ENCODE peak calls at places on chromosomes 1 and 21, in eight cellular contexts. C is HCT116, K is Panc1, I is GM12878, B is HepG2, H is K562, Z is upper lobe of left lung, V is GM23338. N is an unnamed sample.

GRCh38 chr21:39121600-39122355 is 61.5 kb downstream of the PSMG1 start:
- ATAC-seq in Z (no peak), K (no peak), V (no peak), H (no peak), I (no peak), C (no peak), B (no peak), N (no peak)

GRCh38 chr1:212225871-212226302 is 59.3 kb upstream of the PPP2R5A start:
- ATAC-seq in C (no peak), K (no peak), Z (no peak), B (peak), I (peak), H (no peak), V (peak), N (no peak)

GRCh38 chr1:175394739-175395138 is 202.2 kb upstream of the KIAA0040 start:
- ATAC-seq in C (no peak), Z (no peak), B (no peak), H (no peak), I (no peak), V (no peak), K (no peak), N (no peak)

GRCh38 chr1:182622795-182623528 is 18.8 kb upstream of the RGS16 start:
- ATAC-seq in V (no peak), C (no peak), K (no peak), Z (peak), B (no peak), H (no peak), I (peak), N (no peak)

GRCh38 chr1:38059632-38060286 is 13.2 kb upstream of the POU3F1 start:
- ATAC-seq in Z (no peak), K (no peak), B (no peak), V (no peak), H (no peak), I (no peak), C (no peak), N (no peak)

GRCh38 chr1:116682641-116683221 is 15.2 kb upstream of the IGSF3 start:
- ATAC-seq in I (peak), B (no peak), C (no peak), H (no peak), Z (no peak), K (no peak), V (no peak), N (no peak)

GRCh38 chr1:158998781-158999161 is 10.9 kb upstream of the IFI16 start:
- ATAC-seq in C (peak), V (peak), H (peak), Z (peak), I (peak), B (peak), K (peak), N (no peak)

GRCh38 chr1:63794927-63795326 is 21.1 kb downstream of the ROR1 start:
- ATAC-seq in K (peak), H (no peak), I (no peak), B (no peak), V (peak), C (peak), Z (peak), N (no peak)

GRCh38 chr1:237012789-237013383 is 8.6 kb upstream of the MT1HL1 start:
- ATAC-seq in C (no peak), V (no peak), H (peak), B (peak), K (peak), I (no peak), Z (peak), N (peak)

GRCh38 chr1:202086579-202087350 is 36.0 kb upstream of the GPR37L1 start:
- ATAC-seq in H (no peak), V (peak), C (no peak), B (no peak), K (no peak), I (no peak), Z (no peak), N (no peak)
- TF ChIP-seq POLR2AphosphoS5 in H (no peak), V (peak), C (no peak), B (no peak), K (no peak), I (no peak), Z (no peak), N (no peak)

DNA sequence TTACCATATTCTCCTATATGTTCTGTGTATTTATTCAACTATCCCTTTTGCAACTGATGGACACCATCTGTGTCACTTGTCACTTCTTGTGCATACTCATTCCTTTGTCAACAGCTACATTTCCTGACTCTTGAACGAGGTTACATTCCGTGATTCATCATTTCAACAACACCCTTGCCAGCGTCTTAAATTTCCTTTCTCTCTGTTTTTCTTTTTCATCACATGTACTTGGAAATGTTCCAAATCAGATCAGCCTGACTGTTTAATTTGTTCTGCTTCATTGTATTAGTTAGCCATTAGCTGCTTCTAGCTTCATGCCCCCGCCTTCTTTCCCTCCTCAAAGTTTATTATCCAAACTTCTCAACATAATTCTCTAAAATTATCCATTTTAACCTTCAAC is 173.0 kb downstream of the ADGRL4 start:
- ATAC-seq in C (no peak), Z (no peak), V (no peak), K (no peak), B (no peak), I (no peak), H (no peak), N (no peak)
- TF ChIP-seq POLR2AphosphoS5 in C (no peak), Z (no peak), V (no peak), K (no peak), B (no peak), I (no peak), H (no peak), N (no peak)

DNA sequence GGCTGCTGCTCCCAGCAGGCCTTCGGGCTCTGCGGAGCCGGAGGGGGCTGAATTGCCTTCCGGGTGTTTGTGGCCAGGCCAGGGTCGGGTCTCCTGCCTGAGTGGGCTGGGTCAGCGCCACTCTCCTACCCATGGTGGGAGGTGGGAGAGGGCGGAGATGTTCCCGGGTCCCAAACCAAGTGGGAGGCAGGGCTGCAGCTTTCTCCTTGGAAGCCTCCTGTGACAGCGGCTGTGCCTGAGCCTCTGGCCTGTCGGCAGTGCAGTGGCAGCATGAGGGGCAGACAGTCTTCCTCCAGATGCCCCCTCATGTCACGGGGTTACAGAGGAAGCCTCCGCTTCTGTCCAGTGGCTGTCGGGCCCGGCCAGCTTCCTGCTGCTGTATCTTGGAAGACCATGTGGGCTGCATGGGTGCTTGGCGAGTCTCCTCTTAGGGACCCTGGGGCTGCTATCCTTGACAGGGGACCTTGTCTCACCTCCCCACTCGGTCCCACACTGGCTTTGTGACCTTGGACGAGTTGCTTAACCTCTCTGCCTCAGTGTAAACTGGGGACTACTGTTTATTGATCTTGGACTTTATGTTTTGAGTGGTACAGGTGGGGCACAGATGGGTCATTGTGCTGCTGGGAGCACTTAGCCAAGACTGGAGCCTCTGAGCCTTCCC is 4.3 kb downstream of the SKI start:
- ATAC-seq in C (no peak), B (peak), H (no peak), Z (no peak), I (no peak), K (no peak), V (no peak), N (no peak)
- TF ChIP-seq POLR2AphosphoS5 in C (no peak), B (no peak), H (no peak), Z (no peak), I (no peak), K (no peak), V (no peak), N (no peak)

GRCh38 chr1:35864813-35865212 is 18.2 kb upstream of the AGO1 start:
- ATAC-seq in Z (no peak), C (no peak), K (no peak), V (no peak), H (no peak), B (no peak), I (no peak), N (no peak)
- TF ChIP-seq POLR2AphosphoS5 in Z (peak), C (no peak), K (no peak), V (no peak), H (no peak), B (no peak), I (no peak), N (no peak)

DNA sequence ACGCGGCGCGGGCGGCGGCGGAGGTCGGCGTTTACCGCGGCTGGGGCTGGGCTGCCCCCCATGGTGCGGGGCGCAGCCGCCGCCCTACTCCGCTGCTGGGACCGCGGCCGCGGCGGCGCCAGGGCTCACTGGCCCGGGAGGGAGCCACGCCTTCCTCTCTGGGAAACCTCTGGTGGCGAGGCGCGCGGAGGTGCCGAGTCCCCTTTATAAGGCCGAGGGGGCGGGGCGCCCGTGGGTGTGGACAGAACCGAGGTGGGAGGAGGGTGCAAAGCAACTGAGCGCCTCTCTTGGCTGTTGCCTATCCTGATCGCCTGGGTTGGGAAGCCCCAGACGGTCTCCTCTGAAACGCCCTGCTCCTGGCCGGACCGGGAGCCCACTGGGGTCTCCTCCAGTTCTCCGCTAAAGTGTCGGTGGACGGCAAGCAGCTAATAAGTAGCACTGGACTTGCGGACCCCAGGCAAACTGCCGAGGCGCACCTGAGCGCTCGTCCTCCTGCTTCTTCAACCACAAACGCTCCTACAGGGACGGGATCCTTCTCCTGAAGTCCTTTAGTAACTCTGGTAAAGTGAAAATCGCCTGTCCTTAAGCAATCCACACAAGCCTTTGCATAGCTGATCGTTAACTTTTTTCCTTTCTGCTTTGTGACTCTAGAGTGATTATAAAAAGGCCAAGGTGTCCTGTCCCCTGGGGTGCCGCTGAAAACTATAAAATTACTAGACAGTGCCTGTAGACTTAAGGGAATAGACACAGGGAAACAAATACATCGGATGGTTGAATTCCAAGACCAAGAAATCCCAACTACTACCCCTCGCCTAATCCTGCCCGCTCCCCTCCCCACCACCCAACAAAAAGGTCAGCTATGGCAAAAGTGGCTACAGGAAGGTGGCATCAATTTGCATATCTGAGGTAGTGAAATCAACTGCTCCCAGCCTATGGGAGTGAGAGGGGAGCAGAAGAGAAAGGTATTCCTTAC is at the start of gene PTGER3:
- ATAC-seq in Z (peak), C (no peak), V (peak), K (peak), H (peak), I (peak), B (peak), N (peak)
- TF ChIP-seq POLR2AphosphoS5 in Z (no peak), C (no peak), V (no peak), K (no peak), H (peak), I (no peak), B (no peak), N (no peak)

DNA sequence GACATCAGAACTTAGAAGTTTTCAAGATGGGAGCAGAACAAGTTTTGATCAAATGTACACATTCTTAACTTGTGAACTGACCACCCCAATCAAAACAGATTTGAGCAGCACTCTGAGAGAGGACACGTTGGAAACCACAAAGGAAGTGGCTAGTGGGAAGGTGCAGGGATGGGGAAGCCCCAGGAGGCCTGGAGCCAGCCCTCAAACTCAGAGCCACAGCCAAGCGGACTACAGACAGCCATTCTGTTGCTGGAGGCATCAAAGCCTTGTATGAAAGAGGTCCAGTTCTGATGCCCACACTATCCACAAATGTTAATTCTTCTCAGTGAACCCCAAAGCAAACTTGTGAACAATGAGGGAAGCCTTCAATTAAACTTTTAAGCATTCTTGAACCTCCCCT is 143.6 kb upstream of the RAB4A start:
- ATAC-seq in I (peak), H (no peak), K (no peak), C (no peak), Z (no peak), B (no peak), V (no peak), N (no peak)
- TF ChIP-seq POLR2AphosphoS5 in I (no peak), H (no peak), K (no peak), C (no peak), Z (no peak), B (no peak), V (no peak), N (no peak)

N was measured in gastroesophageal sphincter.